ENCODE peak calls at places on chromosome 12, in four cellular contexts. K, Q, J and V are unnamed samples.

GRCh38 chr12:49762468-49762847 is 21.1 kb downstream of the TMBIM6 start:
- DNase-seq in Q (no peak), J (no peak), K (no peak), V (no peak)

GRCh38 chr12:105741786-105742566 is 396.8 kb downstream of the NUAK1 start:
- DNase-seq in K (peak; percentile 73), J (peak; percentile 76), Q (peak; percentile 32), V (no peak)

GRCh38 chr12:78442454-78442801 is 422.1 kb upstream of the SYT1 start:
- DNase-seq in J (peak; percentile 76), K (peak; percentile 69), Q (no peak), V (no peak)

GRCh38 chr12:116591608-116592115 is 32.5 kb downstream of the MAP1LC3B2 start:
- DNase-seq in J (peak; percentile 40), Q (no peak), K (peak; percentile 53), V (no peak)

GRCh38 chr12:68331500-68331868 is 678 bp downstream of the MDM1 start:
- DNase-seq in K (no peak), Q (no peak), J (no peak), V (no peak)

GRCh38 chr12:7797698-7798398 is 8.6 kb downstream of the NANOG start:
- DNase-seq in Q (no peak), K (peak; percentile 25), J (peak; percentile 27), V (no peak)

GRCh38 chr12:95998611-95999300 is 2.6 kb upstream of the HAL start:
- DNase-seq in Q (no peak), J (peak; percentile 81), K (peak; percentile 66), V (peak; percentile 48)

GRCh38 chr12:30994274-30994673 is 67.7 kb downstream of the TSPAN11 start:
- DNase-seq in J (no peak), K (no peak), Q (no peak), V (no peak)

GRCh38 chr12:85740190-85740589 is 96.0 kb downstream of the RASSF9 start:
- DNase-seq in K (peak; percentile 55), J (no peak), Q (no peak), V (no peak)

GRCh38 chr12:13257356-13257875 is 60.9 kb downstream of the EMP1 start:
- DNase-seq in K (no peak), Q (no peak), J (no peak), V (no peak)

GRCh38 chr12:4833511-4833910 is 76.2 kb upstream of the KCNA1 start:
- DNase-seq in K (no peak), Q (no peak), J (no peak), V (no peak)

GRCh38 chr12:60266381-60266852 is 670.6 kb downstream of the SLC16A7 start:
- DNase-seq in J (peak; percentile 86), Q (no peak), K (peak; percentile 64), V (no peak)

GRCh38 chr12:105974738-105975137 is 164.0 kb downstream of the NUAK1 start:
- DNase-seq in Q (no peak), J (no peak), K (no peak), V (no peak)

GRCh38 chr12:26156201-26156871 is 31.5 kb upstream of the BHLHE41 start:
- DNase-seq in Q (no peak), K (no peak), J (no peak), V (no peak)

GRCh38 chr12:63826002-63826585 is 18.4 kb upstream of the SRGAP1 start:
- DNase-seq in K (peak; percentile 79), Q (no peak), J (peak; percentile 89), V (no peak)

GRCh38 chr12:52122904-52123303 is 43.4 kb downstream of the SMIM41 start:
- DNase-seq in J (no peak), K (no peak), Q (no peak), V (no peak)

GRCh38 chr12:111446044-111446581 is 40.4 kb downstream of the SH2B3 start:
- DNase-seq in J (peak; percentile 78), Q (no peak), K (peak; percentile 75), V (peak; percentile 32)

GRCh38 chr12:48193623-48194022 is 9.5 kb downstream of the OR10AD1 start:
- DNase-seq in J (no peak), Q (no peak), K (no peak), V (no peak)

GRCh38 chr12:76085159-76085868 is 829 bp upstream of the NAP1L1 start:
- DNase-seq in K (no peak), J (peak; percentile 72), Q (no peak), V (peak; percentile 12)

GRCh38 chr12:89918172-89918880 is 209.7 kb upstream of the ATP2B1 start:
- DNase-seq in J (no peak), Q (no peak), K (no peak), V (no peak)

GRCh38 chr12:67096533-67097318 is 172.4 kb upstream of the CAND1 start:
- DNase-seq in J (peak; percentile 11), K (peak; percentile 52), Q (no peak), V (no peak)

GRCh38 chr12:63995512-63995911 is 151.0 kb downstream of the SRGAP1 start:
- DNase-seq in K (no peak), Q (no peak), J (peak; percentile 25), V (no peak)

GRCh38 chr12:46219892-46220655 is 48.8 kb downstream of the SLC38A1 start:
- DNase-seq in Q (no peak), K (peak; percentile 82), J (peak; percentile 81), V (no peak)

GRCh38 chr12:105220929-105221290 is 15.1 kb downstream of the APPL2 start:
- DNase-seq in K (no peak), Q (no peak), J (no peak), V (no peak)

GRCh38 chr12:10276774-10277173 is 30.9 kb upstream of the KLRD1 start:
- DNase-seq in J (no peak), K (no peak), Q (no peak), V (no peak)

GRCh38 chr12:98912401-98912800 is 267.3 kb downstream of the APAF1 start:
- DNase-seq in J (no peak), K (no peak), Q (no peak), V (no peak)

GRCh38 chr12:127008758-127009403 is 1258.1 kb upstream of the TMEM132C start:
- DNase-seq in Q (no peak), K (no peak), J (no peak), V (no peak)

GRCh38 chr12:52093346-52093745 is 13.8 kb downstream of the SMIM41 start:
- DNase-seq in J (no peak), K (no peak), Q (no peak), V (no peak)

GRCh38 chr12:10959777-10960176 is 20.7 kb upstream of the TAS2R14 start:
- DNase-seq in J (peak; percentile 19), K (peak; percentile 17), Q (no peak), V (no peak)

GRCh38 chr12:47272412-47273190 is 192.8 kb upstream of the AMIGO2 start:
- DNase-seq in J (peak; percentile 46), Q (no peak), K (peak; percentile 25), V (no peak)